ENCODE peak calls at places on chromosomes 2 and 18, in eight cellular contexts. P is HuH-7; Q is CD8-positive, alpha-beta memory T cell; K is naive thymus-derived CD4-positive, alpha-beta T cell; B is choroid plexus epithelial cell; W is OCI-LY7; G is CD4-positive, alpha-beta memory T cell; T is NCI-H524. U is an unnamed sample.

GRCh38 chr2:218517434-218518206 is 50.5 kb downstream of the USP37 start:
- DNase-seq in P (no peak), Q (no peak), K (no peak), B (no peak), W (no peak), G (no peak), T (no peak), U (no peak)

GRCh38 chr2:122652670-122653069 is 897.2 kb downstream of the TSN start:
- DNase-seq in P (peak; percentile 20), Q (no peak), K (no peak), B (no peak), W (no peak), G (no peak), T (no peak), U (no peak)

GRCh38 chr18:50192903-50193795 is 1.8 kb downstream of the MYO5B start:
- DNase-seq in P (no peak), Q (no peak), K (no peak), B (no peak), W (no peak), G (no peak), T (no peak), U (no peak)

GRCh38 chr2:240603846-240604245 is 17.3 kb downstream of the CAPN10 start:
- DNase-seq in P (no peak), Q (no peak), K (no peak), B (no peak), W (no peak), G (no peak), T (no peak), U (no peak)

GRCh38 chr2:181526014-181526413 is 68.8 kb downstream of the ITGA4 start:
- DNase-seq in P (no peak), Q (no peak), K (no peak), B (no peak), W (no peak), G (no peak), T (no peak), U (no peak)

GRCh38 chr2:134379293-134379692 is 125.4 kb downstream of the MGAT5 start:
- DNase-seq in P (no peak), Q (no peak), K (no peak), B (no peak), W (no peak), G (no peak), T (peak; percentile 27), U (no peak)

GRCh38 chr2:120992791-120993555 is 257.3 kb downstream of the GLI2 start:
- DNase-seq in P (no peak), Q (no peak), K (no peak), B (no peak), W (no peak), G (no peak), T (no peak), U (no peak)

GRCh38 chr2:17441790-17442189 is 76.5 kb downstream of the RAD51AP2 start:
- DNase-seq in P (no peak), Q (no peak), K (no peak), B (no peak), W (no peak), G (no peak), T (no peak), U (no peak)

GRCh38 chr18:22136395-22136794 is 33.0 kb upstream of the GATA6 start:
- DNase-seq in P (no peak), Q (no peak), K (no peak), B (peak; percentile 84), W (no peak), G (no peak), T (no peak), U (no peak)

GRCh38 chr2:127578411-127578810 is 42.9 kb downstream of the MYO7B start:
- DNase-seq in P (no peak), Q (no peak), K (no peak), B (no peak), W (no peak), G (no peak), T (no peak), U (no peak)

GRCh38 chr2:12433641-12433990 is 283.1 kb upstream of the TRIB2 start:
- DNase-seq in P (no peak), Q (no peak), K (no peak), B (no peak), W (no peak), G (no peak), T (peak; percentile 8), U (no peak)

GRCh38 chr2:29628882-29629281 is 292.5 kb downstream of the ALK start:
- DNase-seq in P (no peak), Q (no peak), K (no peak), B (peak; percentile 63), W (no peak), G (no peak), T (peak; percentile 14), U (no peak)

GRCh38 chr2:154707994-154708393 is 9.5 kb downstream of the KCNJ3 start:
- DNase-seq in P (no peak), Q (no peak), K (no peak), B (no peak), W (no peak), G (no peak), T (peak; percentile 40), U (no peak)

GRCh38 chr2:36397040-36397616 is 41.5 kb downstream of the CRIM1 start:
- DNase-seq in P (no peak), Q (no peak), K (no peak), B (no peak), W (no peak), G (no peak), T (no peak), U (no peak)

GRCh38 chr2:46841621-46842020 is 74.0 kb downstream of the MCFD2 start:
- DNase-seq in P (no peak), Q (no peak), K (no peak), B (peak; percentile 15), W (peak; percentile 10), G (no peak), T (no peak), U (no peak)

GRCh38 chr2:28419003-28419704 is 26.5 kb downstream of the FOSL2 start:
- DNase-seq in P (peak; percentile 38), Q (no peak), K (no peak), B (no peak), W (peak; percentile 18), G (no peak), T (peak; percentile 24), U (no peak)

GRCh38 chr2:2825516-2826208 is 494.6 kb upstream of the MYT1L start:
- DNase-seq in P (no peak), Q (no peak), K (no peak), B (no peak), W (no peak), G (no peak), T (peak; percentile 86), U (no peak)

GRCh38 chr2:238475034-238475433 is 48.3 kb downstream of the ASB1 start:
- DNase-seq in P (no peak), Q (no peak), K (no peak), B (no peak), W (no peak), G (no peak), T (no peak), U (no peak)

GRCh38 chr2:240704651-240705050 is 13.0 kb downstream of the AQP12A start:
- DNase-seq in P (no peak), Q (peak; percentile 15), K (peak; percentile 60), B (no peak), W (no peak), G (peak; percentile 45), T (no peak), U (no peak)

GRCh38 chr2:69618362-69618761 is 25.2 kb downstream of the AAK1 start:
- DNase-seq in P (no peak), Q (no peak), K (no peak), B (no peak), W (no peak), G (no peak), T (no peak), U (no peak)

GRCh38 chr18:46387426-46388131 is 269.4 kb downstream of the LOXHD1 start:
- DNase-seq in P (no peak), Q (no peak), K (no peak), B (no peak), W (no peak), G (no peak), T (peak; percentile 52), U (no peak)